ENCODE peak calls at places on chromosomes 1 and 21, in six cellular contexts. M, F, R, S, X and Q are unnamed samples.
A peak's percentile ranks its signal among the peaks of the same experiment; 100 is the strongest.

GRCh38 chr1:12495725-12496124 is 122.3 kb downstream of the DHRS3 start:
- DNase-seq in S (no peak), F (no peak), X (no peak), M (no peak), R (no peak), Q (no peak)

GRCh38 chr21:15638856-15639549 is 90.8 kb upstream of the USP25 start:
- DNase-seq in F (no peak), S (no peak), X (no peak), R (peak; percentile 77), M (no peak), Q (no peak)

GRCh38 chr1:32791881-32792280 is 25.3 kb downstream of the YARS1 start:
- DNase-seq in M (no peak), R (peak; percentile 58), F (peak; percentile 51), S (no peak), X (no peak), Q (no peak)

GRCh38 chr21:46110499-46111192 is 12.7 kb downstream of the COL6A2 start:
- DNase-seq in R (no peak), M (peak; percentile 10), F (no peak), S (peak; percentile 20), X (no peak), Q (no peak)

GRCh38 chr1:209876091-209876800 is 48.5 kb downstream of the UTP25 start:
- DNase-seq in R (no peak), F (no peak), X (no peak), M (peak; percentile 76), S (no peak), Q (peak; percentile 95)

GRCh38 chr1:167573035-167573434 is 19.5 kb upstream of the CREG1 start:
- DNase-seq in S (no peak), F (no peak), M (no peak), R (peak; percentile 57), X (no peak), Q (no peak)

GRCh38 chr21:45579383-45580180 is 37.3 kb upstream of the SLC19A1 start:
- DNase-seq in S (peak; percentile 20), F (no peak), R (no peak), X (no peak), M (peak; percentile 6), Q (no peak)

GRCh38 chr21:42558846-42559245 is 45.2 kb downstream of the SLC37A1 start:
- DNase-seq in X (no peak), R (no peak), F (no peak), M (peak; percentile 4), S (no peak), Q (no peak)

GRCh38 chr21:36747114-36747814 is 48.3 kb downstream of the SIM2 start:
- DNase-seq in M (peak; percentile 65), F (no peak), X (no peak), R (no peak), S (no peak), Q (peak; percentile 56)

GRCh38 chr1:54486864-54487263 is 61.2 kb upstream of the ACOT11 start:
- DNase-seq in F (no peak), X (peak; percentile 40), M (no peak), R (no peak), S (no peak), Q (peak; percentile 26)

GRCh38 chr1:229452956-229453801 is 19.3 kb upstream of the ACTA1 start:
- DNase-seq in R (peak; percentile 51), X (no peak), M (no peak), S (no peak), F (no peak), Q (peak; percentile 68)

GRCh38 chr1:229319487-229319886 is 23.4 kb downstream of the CCSAP start:
- DNase-seq in M (no peak), F (no peak), X (no peak), S (no peak), R (no peak), Q (no peak)

GRCh38 chr1:92031281-92032110 is 1.7 kb downstream of the EPHX4 start:
- DNase-seq in X (no peak), S (no peak), F (no peak), M (no peak), R (peak; percentile 7), Q (no peak)

GRCh38 chr21:44349847-44350772 is 3.3 kb upstream of the TRPM2 start:
- DNase-seq in R (no peak), X (no peak), F (no peak), M (no peak), S (no peak), Q (no peak)

GRCh38 chr1:232186936-232187335 is 443.0 kb downstream of the SIPA1L2 start:
- DNase-seq in R (no peak), X (no peak), F (peak; percentile 78), M (no peak), S (no peak), Q (peak; percentile 60)

GRCh38 chr1:169018751-169019150 is 87.7 kb upstream of the ATP1B1 start:
- DNase-seq in X (peak; percentile 42), M (no peak), F (no peak), S (no peak), R (no peak), Q (no peak)